ENCODE peak calls at places on chromosome 13, in eight cellular contexts. I is nephron progenitor cell, O is endodermal cell, Q is heart right ventricle, Z is amniotic epithelial cell, B is NCI-H510A, M is H54, L is AML-193. G is an unnamed sample.

GRCh38 chr13:27425918-27426630 is 1.7 kb downstream of the GTF3A start:
- DNase-seq in I (peak), O (peak), Q (peak), Z (peak), B (peak), M (peak), L (peak), G (peak)

GRCh38 chr13:74747186-74747955 is 613.2 kb upstream of the KLF12 start:
- DNase-seq in I (no peak), O (no peak), Q (no peak), Z (no peak), B (no peak), M (no peak), L (no peak), G (no peak)

GRCh38 chr13:77740931-77741586 is 43.6 kb downstream of the SLAIN1 start:
- DNase-seq in I (no peak), O (no peak), Q (no peak), Z (no peak), B (no peak), M (no peak), L (no peak), G (no peak)

GRCh38 chr13:27283906-27284523 is 13.4 kb downstream of the RASL11A start:
- DNase-seq in I (no peak), O (no peak), Q (no peak), Z (peak), B (no peak), M (no peak), L (peak), G (no peak)

GRCh38 chr13:53200498-53201453 is 172.2 kb downstream of the OLFM4 start:
- DNase-seq in I (peak), O (peak), Q (peak), Z (no peak), B (no peak), M (no peak), L (no peak), G (no peak)

GRCh38 chr13:78160793-78161192 is 242.2 kb upstream of the EDNRB start:
- DNase-seq in I (no peak), O (no peak), Q (no peak), Z (peak), B (no peak), M (no peak), L (peak), G (peak)

GRCh38 chr13:31794452-31794851 is 55.1 kb downstream of the RXFP2 start:
- DNase-seq in I (no peak), O (no peak), Q (no peak), Z (peak), B (no peak), M (no peak), L (no peak), G (no peak)

GRCh38 chr13:105346141-105346766 is 1189.2 kb downstream of the EFNB2 start:
- DNase-seq in I (no peak), O (no peak), Q (no peak), Z (peak), B (no peak), M (peak), L (no peak), G (no peak)

GRCh38 chr13:44692173-44692713 is 116.1 kb upstream of the TSC22D1 start:
- DNase-seq in I (no peak), O (peak), Q (no peak), Z (peak), B (no peak), M (no peak), L (no peak), G (no peak)

GRCh38 chr13:35857769-35858168 is 273.4 kb downstream of the DCLK1 start:
- DNase-seq in I (no peak), O (peak), Q (no peak), Z (peak), B (no peak), M (no peak), L (peak), G (no peak)

GRCh38 chr13:106468207-106468606 is 67.3 kb downstream of the EFNB2 start:
- DNase-seq in I (no peak), O (peak), Q (peak), Z (no peak), B (no peak), M (no peak), L (no peak), G (no peak)

GRCh38 chr13:41107104-41107571 is 25.5 kb downstream of the KBTBD6 start:
- DNase-seq in I (no peak), O (peak), Q (no peak), Z (no peak), B (no peak), M (no peak), L (no peak), G (no peak)

GRCh38 chr13:23766939-23767338 is 122.3 kb downstream of the MIPEP start:
- DNase-seq in I (no peak), O (no peak), Q (no peak), Z (no peak), B (no peak), M (no peak), L (no peak), G (no peak)

GRCh38 chr13:55649485-55649884 is 1491.2 kb upstream of the PRR20A start:
- DNase-seq in I (no peak), O (no peak), Q (no peak), Z (no peak), B (no peak), M (no peak), L (no peak), G (no peak)

GRCh38 chr13:27425151-27425917 is 915 bp downstream of the GTF3A start:
- DNase-seq in I (no peak), O (no peak), Q (no peak), Z (no peak), B (no peak), M (no peak), L (no peak), G (no peak)

GRCh38 chr13:102651892-102652291 is 43.0 kb downstream of the METTL21C start:
- DNase-seq in I (peak), O (no peak), Q (no peak), Z (peak), B (no peak), M (no peak), L (no peak), G (no peak)

GRCh38 chr13:112658807-112659206 is 31.0 kb upstream of the ATP11A start:
- DNase-seq in I (no peak), O (peak), Q (no peak), Z (peak), B (no peak), M (no peak), L (no peak), G (no peak)

GRCh38 chr13:53250977-53251376 is 222.4 kb downstream of the OLFM4 start:
- DNase-seq in I (no peak), O (no peak), Q (no peak), Z (no peak), B (no peak), M (no peak), L (no peak), G (no peak)

GRCh38 chr13:26061947-26062346 is 10.1 kb upstream of the SHISA2 start:
- DNase-seq in I (no peak), O (no peak), Q (no peak), Z (peak), B (peak), M (no peak), L (no peak), G (no peak)

GRCh38 chr13:44474122-44474910 is 100.7 kb downstream of the SERP2 start:
- DNase-seq in I (no peak), O (no peak), Q (no peak), Z (no peak), B (no peak), M (no peak), L (no peak), G (no peak)

GRCh38 chr13:48448963-48449614 is 36.2 kb upstream of the LPAR6 start:
- DNase-seq in I (no peak), O (no peak), Q (no peak), Z (peak), B (no peak), M (no peak), L (peak), G (no peak)

GRCh38 chr13:45833663-45834062 is 17.9 kb downstream of the SIAH3 start:
- DNase-seq in I (no peak), O (no peak), Q (peak), Z (peak), B (no peak), M (peak), L (no peak), G (no peak)

GRCh38 chr13:94764576-94765321 is 52.4 kb upstream of the SOX21 start:
- DNase-seq in I (no peak), O (no peak), Q (no peak), Z (peak), B (no peak), M (no peak), L (no peak), G (no peak)

GRCh38 chr13:71242191-71242590 is 624.8 kb downstream of the DACH1 start:
- DNase-seq in I (no peak), O (no peak), Q (no peak), Z (no peak), B (no peak), M (no peak), L (no peak), G (no peak)

GRCh38 chr13:100589178-100589725 is 663 bp upstream of the GGACT start:
- DNase-seq in I (no peak), O (no peak), Q (no peak), Z (no peak), B (no peak), M (no peak), L (no peak), G (no peak)

GRCh38 chr13:51625555-51626345 is 41.5 kb downstream of the WDFY2 start:
- DNase-seq in I (no peak), O (no peak), Q (peak), Z (no peak), B (no peak), M (no peak), L (no peak), G (no peak)

GRCh38 chr13:39144391-39144790 is 106.1 kb downstream of the NHLRC3 start:
- DNase-seq in I (no peak), O (no peak), Q (no peak), Z (no peak), B (no peak), M (no peak), L (no peak), G (no peak)

GRCh38 chr13:71871180-71871754 is 4.3 kb upstream of the DACH1 start:
- DNase-seq in I (no peak), O (no peak), Q (no peak), Z (no peak), B (no peak), M (no peak), L (no peak), G (no peak)